ENCODE peak calls at places on chromosomes 13 and 19, in four cellular contexts. A, J, X and W are unnamed samples.

GRCh38 chr13:111090169-111090568 is 24.9 kb upstream of the ARHGEF7 start:
- DNase-seq in X (no peak), J (no peak), A (no peak), W (no peak)

GRCh38 chr13:32142956-32143375 is 111.4 kb downstream of the FRY start:
- DNase-seq in J (no peak), A (peak; percentile 52), X (peak; percentile 10), W (no peak)

GRCh38 chr13:79445968-79446645 is 34.8 kb upstream of the NDFIP2 start:
- DNase-seq in A (no peak), X (no peak), J (no peak), W (no peak)

GRCh38 chr19:19488041-19488874 is 27.1 kb downstream of the TSSK6 start:
- DNase-seq in A (no peak), J (no peak), X (no peak), W (peak; percentile 63)

GRCh38 chr13:41942462-41943094 is 18.3 kb downstream of the VWA8 start:
- DNase-seq in J (no peak), X (peak; percentile 55), A (peak; percentile 74), W (peak; percentile 18)

GRCh38 chr13:107883561-107884175 is 331.7 kb downstream of the LIG4 start:
- DNase-seq in J (no peak), A (peak; percentile 93), X (no peak), W (peak; percentile 89)

GRCh38 chr19:51124216-51124615 is 490 bp upstream of the SIGLEC9 start:
- DNase-seq in J (no peak), A (no peak), X (no peak), W (no peak)

GRCh38 chr13:106734185-106734584 is 166.2 kb upstream of the ARGLU1 start:
- DNase-seq in A (no peak), J (no peak), X (no peak), W (no peak)

GRCh38 chr13:60111726-60112125 is 52.0 kb downstream of the DIAPH3 start:
- DNase-seq in J (no peak), A (peak; percentile 43), X (no peak), W (no peak)

GRCh38 chr19:9054768-9055167 is 32.1 kb upstream of the OR1M1 start:
- DNase-seq in A (no peak), X (peak; percentile 70), J (no peak), W (no peak)

GRCh38 chr13:32247887-32248286 is 67.3 kb downstream of the ZAR1L start:
- DNase-seq in J (no peak), A (peak; percentile 40), X (no peak), W (no peak)

GRCh38 chr13:93953856-93954255 is 525.6 kb downstream of the DCT start:
- DNase-seq in A (no peak), X (no peak), J (no peak), W (no peak)

GRCh38 chr19:13633522-13633922 is 127.2 kb upstream of the CACNA1A start:
- DNase-seq in J (no peak), A (no peak), X (no peak), W (no peak)

GRCh38 chr19:44657211-44657921 is 13.7 kb downstream of the PVR start:
- DNase-seq in X (peak; percentile 77), A (peak; percentile 68), J (no peak), W (peak; percentile 78)

GRCh38 chr19:45251452-45252354 is 632 bp downstream of the MARK4 start:
- DNase-seq in A (no peak), X (no peak), J (no peak), W (peak; percentile 71)

GRCh38 chr19:21166436-21166835 is 24.6 kb downstream of the ZNF431 start:
- DNase-seq in J (no peak), A (no peak), X (no peak), W (no peak)

GRCh38 chr13:107275945-107276614 is 708.1 kb upstream of the ARGLU1 start:
- DNase-seq in J (no peak), X (no peak), A (no peak), W (no peak)

GRCh38 chr19:15225797-15226196 is 6.5 kb downstream of the EPHX3 start:
- DNase-seq in A (no peak), J (no peak), X (no peak), W (no peak)

GRCh38 chr13:45367358-45367757 is 26.4 kb upstream of the TPT1 start:
- DNase-seq in J (peak; percentile 67), X (peak; percentile 80), A (peak; percentile 94), W (peak; percentile 50)

GRCh38 chr19:56116606-56117005 is 4.5 kb downstream of the ZNF787 start:
- DNase-seq in X (no peak), J (no peak), A (no peak), W (no peak)

GRCh38 chr19:38848299-38849146 is 1.3 kb downstream of the HNRNPL start:
- DNase-seq in X (no peak), A (no peak), J (no peak), W (no peak)

GRCh38 chr13:95300625-95301134 is 571 bp downstream of the ABCC4 start:
- DNase-seq in X (peak; percentile 71), J (no peak), A (peak; percentile 67), W (peak; percentile 75)

GRCh38 chr19:13025819-13026477 is 30.7 kb downstream of the NFIX start:
- DNase-seq in A (no peak), J (no peak), X (no peak), W (no peak)

GRCh38 chr13:52827839-52828238 is 20.6 kb downstream of the PCDH8 start:
- DNase-seq in A (no peak), X (no peak), J (no peak), W (no peak)

GRCh38 chr13:61202042-61202441 is 213.6 kb downstream of the PCDH20 start:
- DNase-seq in A (no peak), X (no peak), J (no peak), W (no peak)

GRCh38 chr19:593055-593454 is 3.4 kb downstream of the HCN2 start:
- DNase-seq in X (no peak), A (no peak), J (no peak), W (no peak)

GRCh38 chr13:29936051-29936813 is 85.8 kb upstream of the UBL3 start:
- DNase-seq in J (no peak), X (no peak), A (no peak), W (no peak)
- TF ChIP-seq ELK1 in J (no peak), X (no peak), A (no peak), W (no peak)

DNA sequence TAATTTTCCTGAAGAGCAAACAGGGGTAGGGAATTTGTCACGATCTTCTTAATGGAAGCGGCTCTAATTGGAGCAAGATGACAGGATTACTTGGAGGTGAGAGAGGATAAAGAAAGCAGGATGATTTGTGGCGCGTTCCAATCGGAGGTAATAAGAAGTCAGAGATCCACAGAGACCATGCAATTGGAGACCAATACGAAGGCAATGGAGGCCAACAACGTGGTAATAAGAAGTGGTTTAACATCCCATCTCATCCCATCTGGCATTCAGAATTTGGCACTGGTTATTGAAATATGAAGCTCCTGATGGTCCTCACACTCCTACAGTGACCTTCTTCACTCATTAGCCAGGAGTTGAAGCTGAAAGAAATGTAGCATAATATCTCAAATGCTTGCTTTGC is 130.6 kb downstream of the DLEU7 start:
- DNase-seq in A (no peak), J (no peak), X (no peak), W (no peak)
- TF ChIP-seq ELK1 in A (no peak), J (no peak), X (no peak), W (no peak)

GRCh38 chr19:8005534-8006256 is at the start of gene ELAVL1:
- DNase-seq in X (peak; percentile 88), A (peak; percentile 85), J (no peak), W (peak; percentile 95)

GRCh38 chr19:8001651-8001994 is 3.8 kb downstream of the ELAVL1 start:
- DNase-seq in A (no peak), J (no peak), X (no peak), W (peak; percentile 28)

GRCh38 chr19:8004001-8004400 is 1.4 kb downstream of the ELAVL1 start:
- DNase-seq in J (no peak), A (no peak), X (no peak), W (no peak)

GRCh38 chr19:8001995-8002849 is 3.2 kb downstream of the ELAVL1 start:
- DNase-seq in A (peak; percentile 75), J (peak; percentile 44), X (peak; percentile 71), W (peak; percentile 80)

GRCh38 chr19:8004723-8005513 is 523 bp downstream of the ELAVL1 start:
- DNase-seq in X (no peak), A (peak; percentile 21), J (no peak), W (peak; percentile 38)
- TF ChIP-seq ELK1 in X (no peak), A (no peak), J (no peak), W (no peak)

GRCh38 chr19:6023936-6024335 is 46.0 kb upstream of the RANBP3 start:
- DNase-seq in A (no peak), J (no peak), X (no peak), W (no peak)
- TF ChIP-seq ELK1 in A (no peak), J (no peak), X (no peak), W (no peak)

GRCh38 chr19:40549007-40549708 is 27.5 kb upstream of the SHKBP1 start:
- DNase-seq in J (no peak), A (peak; percentile 39), X (peak; percentile 92), W (peak; percentile 87)
- TF ChIP-seq ELK1 in J (no peak), A (no peak), X (no peak), W (no peak)